ENCODE peak calls at places on chromosome 22, in four cellular contexts. E is activated CD8-positive, alpha-beta memory T cell treated with anti-CD3 and anti-CD28 coated beads for 24 hours; X is activated CD4-positive, CD25-positive, alpha-beta regulatory T cell; P is stimulated activated CD4-positive, alpha-beta T cell treated with anti-CD3 and anti-CD28 coated beads, Interleukin-4, amount 100 ng/mL, for 48 hours. I is an unnamed sample.

GRCh38 chr22:44783091-44783490 is 30.7 kb downstream of the ARHGAP8 start:
- DNase-seq in X (no peak), P (no peak), E (no peak), I (no peak)

GRCh38 chr22:20429254-20430100 is 8.1 kb downstream of the SCARF2 start:
- DNase-seq in P (peak; percentile 72), E (peak; percentile 90), X (peak; percentile 71), I (peak; percentile 85)

GRCh38 chr22:19818264-19819208 is 36.1 kb downstream of the GNB1L start:
- DNase-seq in E (peak; percentile 50), P (no peak), X (no peak), I (peak; percentile 17)

GRCh38 chr22:17371446-17371845 is 2.2 kb downstream of the CECR2 start:
- DNase-seq in P (no peak), E (no peak), X (no peak), I (no peak)

GRCh38 chr22:35749808-35750207 is 32.1 kb downstream of the APOL5 start:
- DNase-seq in E (no peak), P (no peak), X (no peak), I (no peak)

GRCh38 chr22:45731798-45732495 is 60.3 kb downstream of the ATXN10 start:
- DNase-seq in P (no peak), E (no peak), X (no peak), I (no peak)

GRCh38 chr22:44147821-44148574 is 32.7 kb upstream of the PARVG start:
- DNase-seq in P (no peak), X (no peak), E (no peak), I (no peak)

GRCh38 chr22:19109198-19110063 is 12.8 kb downstream of the DGCR2 start:
- DNase-seq in X (peak; percentile 13), E (no peak), P (no peak), I (no peak)

GRCh38 chr22:44180706-44181032 is at the start of gene PARVG:
- DNase-seq in X (peak; percentile 11), E (no peak), P (peak; percentile 18), I (peak; percentile 45)

GRCh38 chr22:37187552-37187890 is 526 bp downstream of the C1QTNF6 start:
- DNase-seq in P (no peak), X (no peak), E (no peak), I (no peak)

GRCh38 chr22:23833017-23833795 is 5.6 kb downstream of the DERL3 start:
- DNase-seq in X (no peak), E (no peak), P (no peak), I (no peak)

GRCh38 chr22:19959043-19959586 is 17.5 kb upstream of the TXNRD2 start:
- DNase-seq in X (no peak), E (no peak), P (no peak), I (no peak)

GRCh38 chr22:47160141-47160541 is 397.7 kb downstream of the TBC1D22A start:
- DNase-seq in P (no peak), X (no peak), E (no peak), I (no peak)

GRCh38 chr22:38657248-38657909 is 941 bp downstream of the CBY1 start:
- DNase-seq in P (peak; percentile 30), E (peak; percentile 74), X (no peak), I (peak; percentile 58)

GRCh38 chr22:38016182-38017078 is 32.1 kb upstream of the SOX10 start:
- DNase-seq in P (no peak), X (no peak), E (no peak), I (no peak)

GRCh38 chr22:23226497-23226850 is 46.2 kb downstream of the BCR start:
- DNase-seq in P (no peak), E (no peak), X (no peak), I (no peak)

GRCh38 chr22:50143096-50143495 is 27.4 kb upstream of the PANX2 start:
- DNase-seq in X (no peak), E (no peak), P (no peak), I (no peak)

GRCh38 chr22:50293441-50294318 is 13.8 kb downstream of the PLXNB2 start:
- DNase-seq in X (no peak), P (no peak), E (no peak), I (no peak)

GRCh38 chr22:25624486-25624885 is 60.0 kb downstream of the GRK3 start:
- DNase-seq in X (no peak), E (no peak), P (no peak), I (no peak)

GRCh38 chr22:24521791-24522245 is 26.7 kb downstream of the UPB1 start:
- DNase-seq in E (peak; percentile 69), P (peak; percentile 21), X (no peak), I (peak; percentile 53)

GRCh38 chr22:35795476-35795875 is 77.8 kb downstream of the APOL5 start:
- DNase-seq in E (no peak), P (no peak), X (no peak), I (no peak)

GRCh38 chr22:42719656-42720262 is 911 bp downstream of the A4GALT start:
- DNase-seq in X (no peak), P (no peak), E (no peak), I (no peak)

GRCh38 chr22:45240810-45241631 is at the start of gene KIAA0930:
- DNase-seq in P (peak; percentile 80), E (peak; percentile 92), X (peak; percentile 77), I (peak; percentile 86)

GRCh38 chr22:36029406-36029755 is 757 bp upstream of the RBFOX2 start:
- DNase-seq in E (no peak), X (no peak), P (no peak), I (no peak)

GRCh38 chr22:46845281-46846153 is 83.1 kb downstream of the TBC1D22A start:
- DNase-seq in X (no peak), P (no peak), E (peak; percentile 35), I (no peak)

GRCh38 chr22:49691256-49691655 is 136.4 kb downstream of the BRD1 start:
- DNase-seq in E (peak; percentile 47), X (no peak), P (no peak), I (no peak)

GRCh38 chr22:47627561-47628253 is 865.3 kb downstream of the TBC1D22A start:
- DNase-seq in E (no peak), P (no peak), X (no peak), I (no peak)

GRCh38 chr22:39773976-39774539 is 119.5 kb downstream of the ENTHD1 start:
- DNase-seq in E (no peak), P (peak; percentile 17), X (no peak), I (peak; percentile 36)

GRCh38 chr22:30610299-30610698 is 3.3 kb downstream of the TCN2 start:
- DNase-seq in E (no peak), P (no peak), X (no peak), I (no peak)

GRCh38 chr22:32482708-32483107 is 8.1 kb downstream of the FBXO7 start:
- DNase-seq in P (no peak), X (no peak), E (no peak), I (peak; percentile 31)

GRCh38 chr22:46056169-46057041 is 79.4 kb upstream of the WNT7B start:
- DNase-seq in E (no peak), P (no peak), X (no peak), I (no peak)

GRCh38 chr22:49260681-49261580 is 566.7 kb downstream of the BRD1 start:
- DNase-seq in P (no peak), X (no peak), E (no peak), I (no peak)

GRCh38 chr22:43897751-43898261 is 6.0 kb upstream of the PNPLA5 start:
- DNase-seq in E (no peak), P (peak; percentile 22), X (no peak), I (peak; percentile 36)